ENCODE peak calls at places on chromosomes 7 and 10, in nine cellular contexts. V, C, O, R, P, N, S, E and W are unnamed samples.

GRCh38 chr7:157004839-157005455 is 5.5 kb downstream of the MNX1 start:
- DNase-seq in O (no peak), E (no peak), N (no peak), C (no peak), S (no peak), V (no peak), R (no peak), P (no peak), W (no peak)

GRCh38 chr10:132021504-132022143 is 39.9 kb upstream of the BNIP3 start:
- DNase-seq in O (no peak), N (no peak), S (no peak), R (no peak), P (no peak), E (no peak), V (no peak), C (no peak), W (no peak)

GRCh38 chr7:154929006-154929726 is 73.8 kb downstream of the PAXIP1 start:
- DNase-seq in S (peak), E (no peak), V (no peak), N (no peak), P (no peak), R (no peak), O (no peak), C (no peak), W (no peak)

GRCh38 chr10:70328987-70329386 is 45.2 kb upstream of the NPFFR1 start:
- DNase-seq in N (peak), E (no peak), O (no peak), C (no peak), P (no peak), V (peak), R (peak), S (no peak), W (no peak)

GRCh38 chr7:154919324-154920222 is 83.4 kb downstream of the PAXIP1 start:
- DNase-seq in P (peak), S (no peak), O (no peak), E (no peak), V (no peak), N (no peak), R (no peak), C (no peak), W (no peak)

GRCh38 chr10:91389636-91390512 is 20.3 kb upstream of the HECTD2 start:
- DNase-seq in C (no peak), O (no peak), R (peak), N (no peak), S (peak), P (no peak), V (peak), E (no peak), W (no peak)

GRCh38 chr10:45408421-45409319 is 34.7 kb downstream of the ALOX5 start:
- DNase-seq in N (no peak), O (no peak), C (no peak), R (no peak), P (no peak), E (no peak), V (peak), S (no peak), W (no peak)

GRCh38 chr7:91280604-91281003 is 16.4 kb downstream of the FZD1 start:
- DNase-seq in V (no peak), S (no peak), O (no peak), N (peak), E (no peak), P (no peak), C (no peak), R (no peak), W (no peak)

GRCh38 chr7:129089521-129090212 is 34.8 kb upstream of the TNPO3 start:
- DNase-seq in N (no peak), P (no peak), C (no peak), E (no peak), V (no peak), R (no peak), O (no peak), S (no peak), W (no peak)

GRCh38 chr7:70208236-70209063 is 610.2 kb downstream of the AUTS2 start:
- DNase-seq in P (no peak), C (no peak), R (no peak), E (no peak), V (no peak), N (peak), O (peak), S (no peak), W (no peak)

GRCh38 chr10:96556003-96556402 is 30.8 kb downstream of the TM9SF3 start:
- DNase-seq in E (no peak), N (no peak), C (no peak), V (peak), S (no peak), P (no peak), O (no peak), R (no peak), W (no peak)

GRCh38 chr7:139297795-139298194 is 43.3 kb upstream of the FMC1 start:
- DNase-seq in R (no peak), E (no peak), C (no peak), V (no peak), N (no peak), S (peak), O (no peak), P (no peak), W (no peak)

GRCh38 chr7:70712942-70713341 is 419.0 kb upstream of the GALNT17 start:
- DNase-seq in R (no peak), P (peak), N (no peak), C (no peak), S (no peak), V (no peak), E (no peak), O (no peak), W (no peak)

GRCh38 chr7:27923308-27923980 is 183.5 kb downstream of the TAX1BP1 start:
- DNase-seq in O (no peak), C (no peak), R (no peak), V (no peak), E (no peak), S (no peak), N (no peak), P (no peak), W (no peak)

GRCh38 chr7:31066516-31067130 is 14.5 kb downstream of the ADCYAP1R1 start:
- DNase-seq in P (no peak), N (no peak), R (no peak), O (no peak), S (no peak), V (no peak), E (no peak), C (no peak), W (no peak)

GRCh38 chr10:17781856-17782255 is 27.3 kb upstream of the MRC1 start:
- DNase-seq in E (no peak), N (no peak), S (no peak), O (no peak), P (no peak), C (no peak), R (no peak), V (no peak), W (no peak)

DNA sequence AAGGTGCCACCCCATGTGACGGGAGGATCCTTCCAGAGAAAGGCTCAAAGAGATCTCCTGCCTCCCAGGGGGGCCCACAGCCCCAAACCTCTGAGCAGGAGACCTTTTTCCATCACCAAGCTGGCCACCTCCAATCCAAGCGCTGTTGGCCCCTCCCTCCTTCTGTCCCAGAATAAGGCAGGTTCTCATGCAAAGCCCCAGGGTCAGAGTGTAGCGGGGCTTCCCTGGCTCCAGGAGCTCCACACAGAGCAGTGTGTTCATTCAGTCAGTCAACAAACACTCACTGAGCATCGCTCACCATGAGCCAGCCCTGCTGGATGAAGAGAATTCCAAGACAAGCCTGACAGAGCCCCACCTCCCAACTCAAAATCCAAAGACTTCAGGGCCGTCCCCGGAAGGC is 39.0 kb downstream of the TNRC18 start:
- DNase-seq in C (no peak), S (no peak), O (no peak), E (no peak), P (no peak), N (no peak), V (no peak), R (no peak), W (no peak)
- H3K4me3 ChIP-seq in C (no peak), S (no peak), O (no peak), E (no peak), P (no peak), N (no peak), V (no peak), R (no peak), W (no peak)

GRCh38 chr7:45869426-45869825 is 3.5 kb downstream of the CCDC201 start:
- DNase-seq in V (peak), P (no peak), S (no peak), R (no peak), N (peak), O (peak), E (peak), C (no peak), W (peak)

GRCh38 chr7:45863715-45864114 is 9.2 kb downstream of the CCDC201 start:
- DNase-seq in S (no peak), R (no peak), N (no peak), C (no peak), P (no peak), E (no peak), V (no peak), O (no peak), W (no peak)

GRCh38 chr7:45867471-45867870 is 5.4 kb downstream of the CCDC201 start:
- DNase-seq in O (no peak), S (no peak), V (no peak), P (no peak), N (no peak), E (no peak), R (no peak), C (no peak), W (no peak)

DNA sequence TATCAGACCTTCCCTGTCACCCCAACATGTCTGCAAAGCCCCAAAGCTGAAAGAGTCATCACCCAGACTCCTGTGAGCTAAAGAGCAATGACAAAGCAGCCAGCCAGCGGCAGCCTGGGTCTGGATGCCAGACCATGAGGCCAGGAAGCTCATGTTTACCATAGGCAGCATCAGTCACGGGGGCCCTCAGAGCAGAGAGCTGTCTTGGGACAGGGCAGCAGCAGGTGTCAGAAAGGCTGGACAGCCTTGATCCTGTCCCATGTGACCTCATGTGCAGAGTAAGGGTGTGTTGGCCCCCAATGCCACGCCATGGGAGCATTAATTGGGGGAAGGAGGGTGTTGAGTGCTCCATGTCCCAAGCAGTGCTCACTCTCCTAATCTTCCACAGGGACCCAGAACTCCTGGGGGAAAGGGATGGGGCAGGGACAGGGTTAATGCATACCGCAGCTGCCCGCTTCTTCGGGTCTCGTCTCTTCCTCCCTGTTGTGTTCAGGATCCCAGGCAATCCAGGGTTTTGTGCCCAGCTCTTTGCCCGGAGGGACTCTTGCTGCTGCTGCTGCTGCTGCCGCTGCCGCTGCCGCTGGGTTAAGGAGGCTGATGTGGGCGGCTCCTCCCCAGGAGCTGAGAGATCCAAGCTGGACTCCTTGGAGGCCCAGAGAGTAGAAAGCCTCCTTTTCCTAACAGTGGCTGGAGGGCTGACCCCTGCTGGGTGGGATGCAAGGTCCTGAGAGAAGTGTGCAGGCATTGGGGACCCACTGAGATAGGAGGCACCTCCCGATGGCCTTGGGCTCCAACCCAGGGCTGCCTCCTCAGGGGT is 7.1 kb downstream of the CCDC201 start:
- DNase-seq in S (no peak), N (no peak), O (no peak), C (no peak), R (no peak), P (no peak), E (no peak), V (no peak), W (no peak)
- TF ChIP-seq CTCF in S (no peak), N (no peak), O (no peak), C (no peak), R (no peak), P (no peak), E (no peak), V (no peak), W (no peak)

DNA sequence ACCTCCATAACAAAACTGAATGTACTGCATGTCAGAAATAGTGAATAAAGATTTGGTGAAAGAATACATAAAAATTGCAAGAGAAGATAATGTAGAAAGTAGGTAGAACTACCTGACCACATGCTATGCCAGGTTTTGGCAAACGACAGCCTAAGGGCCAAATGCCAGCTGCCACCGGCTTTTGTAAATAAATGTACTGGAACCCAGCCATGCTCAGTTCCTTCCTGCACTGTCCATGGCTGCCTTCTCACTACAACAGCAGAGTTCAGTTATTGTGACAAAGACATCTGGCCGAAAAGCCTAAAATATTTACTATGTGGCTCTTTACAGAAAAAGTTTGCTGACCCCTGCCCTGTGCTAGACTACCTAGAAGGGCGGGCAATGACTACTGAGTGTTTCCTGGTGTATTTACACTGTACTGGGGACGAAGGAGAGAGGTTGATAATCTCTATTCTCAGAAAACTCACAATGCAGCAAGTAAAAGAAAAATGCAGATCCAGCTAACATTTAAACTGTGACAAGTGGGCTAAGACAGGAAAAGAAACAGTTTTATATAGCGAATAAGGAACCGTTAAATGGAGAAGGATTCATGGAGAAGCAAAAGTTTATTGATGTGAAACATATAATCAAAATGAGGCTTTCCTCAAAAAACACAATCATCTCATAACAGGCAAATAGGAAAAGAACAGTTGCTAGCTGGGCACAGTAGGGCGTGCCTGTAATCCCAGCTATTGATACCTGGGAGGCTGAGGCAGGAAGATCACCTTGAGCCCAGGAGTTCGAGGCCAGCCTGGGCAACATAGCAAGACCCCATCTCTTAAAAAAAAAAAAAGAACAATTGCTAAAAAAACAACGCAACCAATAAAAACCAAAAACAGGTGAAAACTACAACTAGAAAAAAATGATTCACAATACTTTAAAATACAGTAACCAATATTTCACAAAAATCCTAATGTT is 13.7 kb downstream of the KIN start:
- DNase-seq in E (no peak), V (no peak), R (no peak), C (no peak), S (peak), N (no peak), O (no peak), P (peak), W (no peak)
- H3K4me3 ChIP-seq in E (no peak), V (no peak), R (no peak), C (no peak), S (no peak), N (no peak), O (no peak), P (no peak), W (no peak)

DNA sequence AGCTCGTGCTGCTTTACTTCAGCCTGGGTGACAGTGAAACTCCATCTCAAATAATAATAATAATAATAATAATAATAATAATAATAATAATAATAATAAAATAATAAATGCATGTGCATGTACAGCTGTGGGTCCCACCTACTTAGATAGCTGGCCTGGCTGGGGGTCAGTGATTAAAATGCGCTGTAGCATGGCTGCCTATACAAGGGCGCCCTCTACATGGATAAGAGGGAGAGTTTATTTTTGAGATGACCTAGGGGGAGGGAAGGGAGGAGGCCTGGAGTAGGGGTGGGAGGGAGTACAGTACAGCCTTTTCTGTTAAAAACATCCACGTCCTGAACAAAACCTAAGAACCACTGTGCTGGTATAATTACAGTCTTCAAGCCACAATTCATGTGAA is 146.4 kb downstream of the TMEM178B start:
- DNase-seq in P (no peak), O (no peak), N (no peak), C (no peak), S (no peak), R (no peak), E (no peak), V (peak), W (no peak)
- TF ChIP-seq CTCF in P (no peak), O (no peak), N (no peak), C (no peak), S (no peak), R (no peak), E (peak), V (no peak), W (no peak)

DNA sequence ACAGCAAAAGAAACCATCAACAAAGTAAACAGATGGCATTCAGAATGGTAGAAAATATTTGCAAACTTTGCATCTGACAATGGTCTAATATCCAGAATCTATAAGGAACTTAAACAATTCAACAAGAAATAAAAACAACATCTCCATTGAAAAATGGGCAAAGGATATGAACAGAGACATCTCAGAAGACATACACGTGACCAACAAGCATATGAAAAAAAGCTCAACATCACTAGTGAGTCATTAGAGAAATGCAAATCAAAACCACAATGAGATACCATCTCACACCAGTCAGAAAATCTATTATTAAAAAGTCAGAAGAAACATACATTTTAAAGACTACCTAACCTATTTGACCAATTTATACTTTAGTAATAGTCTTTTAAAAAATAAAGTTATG is 571.3 kb upstream of the NRG3 start:
- DNase-seq in E (no peak), V (no peak), R (no peak), O (no peak), S (no peak), P (no peak), N (no peak), C (no peak), W (no peak)
- H3K4me3 ChIP-seq in E (no peak), V (no peak), R (no peak), O (no peak), S (no peak), P (no peak), N (no peak), C (no peak), W (no peak)